ENCODE peak calls at places on chromosome 22, in nine cellular contexts. K is substantia nigra; V is neural progenitor cell; C is CD4-positive, CD25-positive, alpha-beta regulatory T cell; Z is aorta; J is IMR-90; H is caudate nucleus; O is coronary artery; Q is tibial nerve. B is an unnamed sample.

GRCh38 chr22:50678218-50678650 is 5.6 kb downstream of the SHANK3 start:
- DNase-seq in V (no peak), K (no peak), Q (no peak), Z (no peak), O (no peak), J (no peak), C (no peak), H (no peak), B (peak)

GRCh38 chr22:43159484-43160178 is 8.3 kb downstream of the TSPO start:
- DNase-seq in H (no peak), O (no peak), V (peak), Z (peak), K (no peak), Q (no peak), J (no peak), C (no peak), B (peak)

GRCh38 chr22:18023509-18024275 is 669 bp downstream of the MICAL3 start:
- DNase-seq in J (peak), O (peak), V (peak), Z (peak), Q (peak), K (peak), H (peak), C (no peak), B (peak)

GRCh38 chr22:48439560-48440135 is 1388.0 kb downstream of the BRD1 start:
- DNase-seq in K (no peak), O (no peak), H (no peak), V (no peak), J (no peak), Q (no peak), Z (peak), C (no peak), B (no peak)

GRCh38 chr22:24157783-24158170 is 23.5 kb upstream of the SUSD2 start:
- DNase-seq in Z (peak), O (peak), J (no peak), C (no peak), V (no peak), Q (no peak), H (peak), K (peak), B (peak)

GRCh38 chr22:24414984-24415945 is 12.1 kb upstream of the ADORA2A start:
- DNase-seq in C (no peak), K (no peak), Q (no peak), H (no peak), V (no peak), J (peak), Z (no peak), O (no peak), B (no peak)

GRCh38 chr22:20653795-20654342 is 120.0 kb upstream of the SERPIND1 start:
- DNase-seq in O (no peak), Q (no peak), J (no peak), V (no peak), Z (no peak), C (no peak), H (no peak), K (no peak), B (no peak)

GRCh38 chr22:32781695-32782094 is 19.8 kb upstream of the TIMP3 start:
- DNase-seq in C (no peak), Q (no peak), J (peak), K (no peak), Z (no peak), V (no peak), H (no peak), O (no peak), B (no peak)

GRCh38 chr22:43236401-43237166 is 49.6 kb upstream of the TTLL12 start:
- DNase-seq in H (peak), O (no peak), J (no peak), V (no peak), K (peak), Z (no peak), C (no peak), Q (no peak), B (peak)

GRCh38 chr22:26291940-26292666 is 122.8 kb downstream of the SEZ6L start:
- DNase-seq in Q (no peak), J (no peak), V (no peak), Z (no peak), C (no peak), K (no peak), O (no peak), H (no peak), B (no peak)

GRCh38 chr22:37043828-37044538 is 7.6 kb upstream of the KCTD17 start:
- DNase-seq in O (no peak), C (peak), H (no peak), Z (no peak), K (peak), Q (no peak), J (peak), V (peak), B (peak)

GRCh38 chr22:47190276-47190956 is 428.0 kb downstream of the TBC1D22A start:
- DNase-seq in O (peak), V (no peak), H (no peak), Z (no peak), Q (peak), C (no peak), J (no peak), K (no peak), B (peak)

GRCh38 chr22:38240734-38241252 is 32.0 kb downstream of the TMEM184B start:
- DNase-seq in O (no peak), J (peak), Z (no peak), C (no peak), Q (no peak), H (peak), K (peak), V (peak), B (no peak)

GRCh38 chr22:37563153-37564081 is 3.1 kb downstream of the CDC42EP1 start:
- DNase-seq in V (no peak), H (peak), K (peak), C (no peak), J (peak), Z (peak), Q (peak), O (peak), B (no peak)

GRCh38 chr22:21861290-21861848 is 6.1 kb downstream of the MAPK1 start:
- DNase-seq in Z (no peak), Q (no peak), C (no peak), V (no peak), H (no peak), O (no peak), J (no peak), K (no peak), B (no peak)

GRCh38 chr22:50435701-50436115 is 39.1 kb downstream of the SBF1 start:
- DNase-seq in K (no peak), V (no peak), Q (no peak), C (no peak), J (no peak), Z (no peak), H (no peak), O (no peak), B (no peak)

GRCh38 chr22:23180301-23180892 is at the start of gene BCR:
- DNase-seq in C (peak), O (no peak), H (no peak), K (peak), Q (peak), V (peak), Z (peak), J (peak), B (peak)

GRCh38 chr22:24697671-24698082 is 76.8 kb downstream of the PIWIL3 start:
- DNase-seq in H (peak), Q (no peak), V (no peak), J (no peak), Z (peak), K (peak), O (no peak), C (no peak), B (no peak)

DNA sequence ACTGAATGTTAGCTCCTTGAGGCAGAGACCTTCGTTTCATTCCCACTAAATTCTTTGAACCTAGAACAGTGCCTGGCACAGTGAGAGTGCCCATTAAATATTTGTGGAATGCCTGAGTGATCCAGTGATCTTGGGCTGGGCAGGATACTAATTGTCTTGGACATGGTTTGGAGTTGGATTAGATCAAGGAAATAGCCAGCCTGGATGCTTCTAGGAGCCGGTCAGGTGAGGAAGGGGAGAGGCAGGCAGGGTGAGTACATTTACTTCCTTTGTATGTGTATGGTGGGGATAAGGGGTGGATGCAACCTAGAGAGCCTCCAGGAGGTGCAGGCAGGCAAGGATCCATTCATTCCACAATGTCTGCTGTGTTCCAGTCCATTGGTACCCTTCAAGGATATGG is 3.6 kb downstream of the SREBF2 start:
- DNase-seq in O (no peak), J (no peak), C (no peak), K (no peak), V (no peak), H (no peak), Z (no peak), Q (no peak), B (no peak)
- H3K27ac ChIP-seq in O (no peak), J (no peak), C (no peak), K (no peak), V (no peak), H (no peak), Z (no peak), Q (peak), B (no peak)

DNA sequence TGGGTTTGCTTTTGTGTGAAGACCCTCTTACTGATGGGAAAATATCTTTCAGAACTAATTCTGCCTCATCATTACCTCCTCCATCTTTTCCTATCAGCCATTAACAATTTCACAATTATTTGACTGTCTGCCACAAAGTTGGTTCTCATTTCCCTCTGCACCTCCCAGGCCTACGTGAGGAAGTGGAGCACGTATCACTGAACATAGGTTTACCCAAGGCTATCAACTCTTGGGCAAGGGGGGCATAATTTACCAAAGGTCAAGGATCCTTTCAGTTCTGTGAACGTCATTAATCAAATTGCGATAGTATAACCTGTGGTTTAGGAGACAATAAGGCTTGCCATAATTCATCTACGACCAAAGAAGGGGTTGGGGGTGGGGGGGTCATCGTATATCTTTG is 60.0 kb downstream of the LIF start:
- DNase-seq in Q (no peak), V (no peak), C (no peak), K (no peak), H (no peak), J (no peak), Z (no peak), O (no peak), B (no peak)
- H3K27ac ChIP-seq in Q (no peak), V (no peak), C (no peak), K (no peak), H (no peak), J (peak), Z (no peak), O (no peak), B (no peak)

GRCh38 chr22:30196867-30197336 is 49.7 kb downstream of the LIF start:
- DNase-seq in Z (no peak), V (no peak), K (no peak), H (no peak), C (no peak), J (no peak), O (no peak), Q (no peak), B (no peak)
- H3K27ac ChIP-seq in Z (peak), V (no peak), K (no peak), H (no peak), C (peak), J (peak), O (peak), Q (peak), B (peak)

GRCh38 chr22:45710469-45710868 is 38.8 kb downstream of the ATXN10 start:
- DNase-seq in O (no peak), Z (no peak), C (no peak), J (no peak), H (no peak), V (no peak), Q (no peak), K (no peak), B (no peak)

GRCh38 chr22:45709004-45709739 is 37.5 kb downstream of the ATXN10 start:
- DNase-seq in J (peak), O (no peak), V (no peak), K (no peak), C (no peak), Q (no peak), H (no peak), Z (peak), B (no peak)

GRCh38 chr22:45709866-45710265 is 38.2 kb downstream of the ATXN10 start:
- DNase-seq in V (no peak), K (no peak), Q (no peak), J (peak), H (no peak), Z (no peak), C (no peak), O (no peak), B (no peak)

GRCh38 chr22:45707605-45708004 is 36.0 kb downstream of the ATXN10 start:
- DNase-seq in K (no peak), H (no peak), O (no peak), J (no peak), V (no peak), C (no peak), Q (no peak), Z (no peak), B (no peak)

DNA sequence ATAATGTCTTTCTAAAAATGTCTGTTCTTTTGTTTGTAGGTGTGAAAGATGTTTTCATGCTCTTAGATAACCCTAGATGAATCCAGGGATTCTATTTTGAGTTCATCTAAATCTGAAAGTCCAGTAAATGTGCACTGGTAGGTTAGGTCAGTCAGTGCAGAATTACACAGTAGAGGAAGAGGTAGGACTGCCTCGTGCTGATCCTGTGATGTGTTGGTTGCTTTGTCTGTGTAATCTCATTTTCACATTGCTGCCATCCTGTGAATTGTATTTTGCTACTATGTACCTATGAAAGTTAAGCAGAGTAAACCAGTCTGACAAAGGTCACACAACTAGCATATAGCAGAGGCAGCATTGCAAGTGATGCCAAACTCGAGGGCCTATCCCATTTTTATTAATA is 36.5 kb downstream of the ATXN10 start:
- DNase-seq in C (no peak), V (no peak), J (no peak), Z (no peak), Q (no peak), K (no peak), H (no peak), O (no peak), B (no peak)
- H3K27ac ChIP-seq in C (no peak), V (no peak), J (no peak), Z (no peak), Q (no peak), K (no peak), H (no peak), O (no peak), B (no peak)

B was measured in spleen.